ENCODE peak calls at places on chromosomes 1 and 21, in five cellular contexts. One of them, this sample, is unnamed.

GRCh38 chr1:1144122-1144842 is 28.4 kb upstream of the C1orf159 start:
- DNase-seq in HL-60: no peak
- DNase-seq in esophagus muscularis mucosa: no peak
- DNase-seq in upper lobe of left lung: peak; percentile 85
- DNase-seq in vagina: no peak
- DNase-seq in this sample: no peak

GRCh38 chr21:43808367-43808766 is 19.0 kb downstream of the RRP1 start:
- DNase-seq in HL-60: no peak
- DNase-seq in esophagus muscularis mucosa: no peak
- DNase-seq in vagina: no peak
- DNase-seq in upper lobe of left lung: peak; percentile 80
- DNase-seq in this sample: no peak

GRCh38 chr1:111032295-111032897 is 68.7 kb upstream of the LRIF1 start:
- DNase-seq in upper lobe of left lung: no peak
- DNase-seq in esophagus muscularis mucosa: no peak
- DNase-seq in vagina: no peak
- DNase-seq in HL-60: peak; percentile 4
- DNase-seq in this sample: no peak

GRCh38 chr1:248872752-248873408 is 14.0 kb upstream of the ZNF692 start:
- DNase-seq in HL-60: peak; percentile 63
- DNase-seq in vagina: no peak
- DNase-seq in esophagus muscularis mucosa: no peak
- DNase-seq in upper lobe of left lung: peak; percentile 64
- DNase-seq in this sample: peak; percentile 79

GRCh38 chr1:46671554-46671953 is at the start of gene TEX38:
- DNase-seq in vagina: no peak
- DNase-seq in HL-60: no peak
- DNase-seq in upper lobe of left lung: no peak
- DNase-seq in esophagus muscularis mucosa: no peak
- DNase-seq in this sample: no peak

GRCh38 chr1:57118948-57119637 is 153.3 kb upstream of the C8B start:
- DNase-seq in HL-60: no peak
- DNase-seq in esophagus muscularis mucosa: no peak
- DNase-seq in vagina: no peak
- DNase-seq in upper lobe of left lung: no peak
- DNase-seq in this sample: no peak

GRCh38 chr1:46520063-46520911 is 30.7 kb downstream of the DMBX1 start:
- DNase-seq in esophagus muscularis mucosa: no peak
- DNase-seq in upper lobe of left lung: no peak
- DNase-seq in HL-60: no peak
- DNase-seq in vagina: no peak
- DNase-seq in this sample: no peak

GRCh38 chr1:3251810-3252429 is 182.9 kb downstream of the PRDM16 start:
- DNase-seq in vagina: no peak
- DNase-seq in esophagus muscularis mucosa: no peak
- DNase-seq in upper lobe of left lung: no peak
- DNase-seq in HL-60: no peak
- DNase-seq in this sample: no peak

GRCh38 chr1:9384751-9385245 is 92.1 kb downstream of the SPSB1 start:
- DNase-seq in vagina: no peak
- DNase-seq in esophagus muscularis mucosa: no peak
- DNase-seq in HL-60: no peak
- DNase-seq in upper lobe of left lung: peak; percentile 57
- DNase-seq in this sample: no peak

GRCh38 chr21:16330340-16331319 is 600.8 kb downstream of the USP25 start:
- DNase-seq in esophagus muscularis mucosa: no peak
- DNase-seq in vagina: no peak
- DNase-seq in HL-60: no peak
- DNase-seq in upper lobe of left lung: no peak
- DNase-seq in this sample: no peak

GRCh38 chr21:15211491-15212133 is 146.8 kb upstream of the NRIP1 start:
- DNase-seq in esophagus muscularis mucosa: no peak
- DNase-seq in HL-60: no peak
- DNase-seq in upper lobe of left lung: no peak
- DNase-seq in vagina: no peak
- DNase-seq in this sample: no peak

GRCh38 chr1:24085546-24085945 is 26.4 kb downstream of the MYOM3 start:
- DNase-seq in upper lobe of left lung: no peak
- DNase-seq in HL-60: no peak
- DNase-seq in esophagus muscularis mucosa: no peak
- DNase-seq in vagina: no peak
- DNase-seq in this sample: no peak

GRCh38 chr1:184965889-184966860 is 8.1 kb downstream of the NIBAN1 start:
- DNase-seq in esophagus muscularis mucosa: no peak
- DNase-seq in HL-60: no peak
- DNase-seq in upper lobe of left lung: no peak
- DNase-seq in vagina: no peak
- DNase-seq in this sample: no peak

GRCh38 chr1:116880952-116881351 is 28.8 kb upstream of the PTGFRN start:
- DNase-seq in esophagus muscularis mucosa: no peak
- DNase-seq in upper lobe of left lung: no peak
- DNase-seq in HL-60: no peak
- DNase-seq in vagina: no peak
- DNase-seq in this sample: no peak

GRCh38 chr1:72281637-72282270 is 585 bp downstream of the NEGR1 start:
- DNase-seq in esophagus muscularis mucosa: no peak
- DNase-seq in upper lobe of left lung: no peak
- DNase-seq in vagina: no peak
- DNase-seq in HL-60: no peak
- DNase-seq in this sample: no peak

GRCh38 chr1:1594602-1594981 is 5.3 kb downstream of the FNDC10 start:
- DNase-seq in vagina: no peak
- DNase-seq in esophagus muscularis mucosa: no peak
- DNase-seq in upper lobe of left lung: no peak
- DNase-seq in HL-60: no peak
- DNase-seq in this sample: no peak

GRCh38 chr1:109761227-109762038 is 2.3 kb downstream of the EPS8L3 start:
- DNase-seq in HL-60: no peak
- DNase-seq in esophagus muscularis mucosa: no peak
- DNase-seq in vagina: no peak
- DNase-seq in upper lobe of left lung: no peak
- DNase-seq in this sample: peak; percentile 56

GRCh38 chr1:245156736-245157505 is 2.1 kb downstream of the KIF26B start:
- DNase-seq in esophagus muscularis mucosa: no peak
- DNase-seq in upper lobe of left lung: peak; percentile 27
- DNase-seq in HL-60: no peak
- DNase-seq in vagina: no peak
- DNase-seq in this sample: no peak

GRCh38 chr1:117268926-117269378 is 58.2 kb upstream of the VTCN1 start:
- DNase-seq in esophagus muscularis mucosa: no peak
- DNase-seq in vagina: no peak
- DNase-seq in HL-60: no peak
- DNase-seq in upper lobe of left lung: no peak
- DNase-seq in this sample: no peak

GRCh38 chr1:35945327-35945726 is 14.4 kb downstream of the AGO3 start:
- DNase-seq in vagina: no peak
- DNase-seq in upper lobe of left lung: no peak
- DNase-seq in HL-60: no peak
- DNase-seq in esophagus muscularis mucosa: no peak
- DNase-seq in this sample: no peak

GRCh38 chr1:172599912-172600311 is 59.0 kb upstream of the FASLG start:
- DNase-seq in upper lobe of left lung: no peak
- DNase-seq in HL-60: no peak
- DNase-seq in esophagus muscularis mucosa: no peak
- DNase-seq in vagina: no peak
- DNase-seq in this sample: no peak

GRCh38 chr1:19412654-19413053 is 72.7 kb downstream of the CAPZB start:
- DNase-seq in HL-60: no peak
- DNase-seq in esophagus muscularis mucosa: no peak
- DNase-seq in vagina: no peak
- DNase-seq in upper lobe of left lung: no peak
- DNase-seq in this sample: no peak

GRCh38 chr1:19416145-19416544 is 69.2 kb downstream of the CAPZB start:
- DNase-seq in upper lobe of left lung: no peak
- DNase-seq in HL-60: no peak
- DNase-seq in vagina: no peak
- DNase-seq in esophagus muscularis mucosa: no peak
- DNase-seq in this sample: no peak

GRCh38 chr1:19414490-19414889 is 70.8 kb downstream of the CAPZB start:
- DNase-seq in esophagus muscularis mucosa: no peak
- DNase-seq in HL-60: no peak
- DNase-seq in vagina: no peak
- DNase-seq in upper lobe of left lung: no peak
- DNase-seq in this sample: no peak

GRCh38 chr1:19411612-19412011 is 73.7 kb downstream of the CAPZB start:
- DNase-seq in HL-60: no peak
- DNase-seq in vagina: no peak
- DNase-seq in upper lobe of left lung: no peak
- DNase-seq in esophagus muscularis mucosa: no peak
- DNase-seq in this sample: no peak

GRCh38 chr1:19413999-19414398 is 71.3 kb downstream of the CAPZB start:
- DNase-seq in vagina: no peak
- DNase-seq in HL-60: no peak
- DNase-seq in upper lobe of left lung: no peak
- DNase-seq in esophagus muscularis mucosa: no peak
- DNase-seq in this sample: no peak
- H3K27ac ChIP-seq in vagina: peak overlapping the region; percentile 91
- H3K27ac ChIP-seq in HL-60: no peak overlapping the region
- H3K27ac ChIP-seq in upper lobe of left lung: peak overlapping the region; percentile 71
- H3K27ac ChIP-seq in esophagus muscularis mucosa: peak overlapping the region; percentile 92
- H3K27ac ChIP-seq in this sample: peak overlapping the region; percentile 36

GRCh38 chr1:4980211-4980610 is 325.8 kb downstream of the AJAP1 start:
- DNase-seq in esophagus muscularis mucosa: no peak
- DNase-seq in vagina: no peak
- DNase-seq in upper lobe of left lung: no peak
- DNase-seq in HL-60: no peak
- DNase-seq in this sample: peak; percentile 63
- H3K4me3 ChIP-seq in esophagus muscularis mucosa: no peak overlapping the region
- H3K4me3 ChIP-seq in vagina: no peak overlapping the region
- H3K4me3 ChIP-seq in upper lobe of left lung: no peak overlapping the region
- H3K4me3 ChIP-seq in HL-60: no peak overlapping the region
- H3K4me3 ChIP-seq in this sample: no peak overlapping the region

GRCh38 chr1:170929412-170929834 is 5.9 kb upstream of the MROH9 start:
- DNase-seq in vagina: no peak
- DNase-seq in HL-60: no peak
- DNase-seq in esophagus muscularis mucosa: no peak
- DNase-seq in upper lobe of left lung: no peak
- DNase-seq in this sample: no peak

GRCh38 chr1:170931650-170932049 is 3.7 kb upstream of the MROH9 start:
- DNase-seq in vagina: no peak
- DNase-seq in upper lobe of left lung: no peak
- DNase-seq in esophagus muscularis mucosa: no peak
- DNase-seq in HL-60: no peak
- DNase-seq in this sample: no peak

GRCh38 chr1:170927955-170928850 is 7.1 kb upstream of the MROH9 start:
- DNase-seq in HL-60: no peak
- DNase-seq in vagina: no peak
- DNase-seq in esophagus muscularis mucosa: no peak
- DNase-seq in upper lobe of left lung: no peak
- DNase-seq in this sample: no peak

GRCh38 chr1:170932236-170932635 is 3.1 kb upstream of the MROH9 start:
- DNase-seq in esophagus muscularis mucosa: no peak
- DNase-seq in upper lobe of left lung: no peak
- DNase-seq in HL-60: no peak
- DNase-seq in vagina: no peak
- DNase-seq in this sample: no peak

GRCh38 chr1:170929835-170930554 is 5.3 kb upstream of the MROH9 start:
- DNase-seq in HL-60: peak; percentile 2
- DNase-seq in esophagus muscularis mucosa: no peak
- DNase-seq in upper lobe of left lung: no peak
- DNase-seq in vagina: no peak
- DNase-seq in this sample: no peak
- TF ChIP-seq POLR2AphosphoS5 in HL-60: no peak
- TF ChIP-seq POLR2AphosphoS5 in esophagus muscularis mucosa: no peak
- TF ChIP-seq POLR2AphosphoS5 in upper lobe of left lung: no peak
- TF ChIP-seq POLR2AphosphoS5 in vagina: peak; percentile 60
- TF ChIP-seq POLR2AphosphoS5 in this sample: no peak

GRCh38 chr1:153995640-153996039 is 5.1 kb downstream of the RPS27 start:
- DNase-seq in vagina: no peak
- DNase-seq in esophagus muscularis mucosa: no peak
- DNase-seq in upper lobe of left lung: no peak
- DNase-seq in HL-60: no peak
- DNase-seq in this sample: no peak
- H3K27ac ChIP-seq in vagina: no peak overlapping the region
- H3K27ac ChIP-seq in esophagus muscularis mucosa: no peak overlapping the region
- H3K27ac ChIP-seq in upper lobe of left lung: no peak overlapping the region
- H3K27ac ChIP-seq in HL-60: no peak overlapping the region
- H3K27ac ChIP-seq in this sample: no peak overlapping the region

DNA sequence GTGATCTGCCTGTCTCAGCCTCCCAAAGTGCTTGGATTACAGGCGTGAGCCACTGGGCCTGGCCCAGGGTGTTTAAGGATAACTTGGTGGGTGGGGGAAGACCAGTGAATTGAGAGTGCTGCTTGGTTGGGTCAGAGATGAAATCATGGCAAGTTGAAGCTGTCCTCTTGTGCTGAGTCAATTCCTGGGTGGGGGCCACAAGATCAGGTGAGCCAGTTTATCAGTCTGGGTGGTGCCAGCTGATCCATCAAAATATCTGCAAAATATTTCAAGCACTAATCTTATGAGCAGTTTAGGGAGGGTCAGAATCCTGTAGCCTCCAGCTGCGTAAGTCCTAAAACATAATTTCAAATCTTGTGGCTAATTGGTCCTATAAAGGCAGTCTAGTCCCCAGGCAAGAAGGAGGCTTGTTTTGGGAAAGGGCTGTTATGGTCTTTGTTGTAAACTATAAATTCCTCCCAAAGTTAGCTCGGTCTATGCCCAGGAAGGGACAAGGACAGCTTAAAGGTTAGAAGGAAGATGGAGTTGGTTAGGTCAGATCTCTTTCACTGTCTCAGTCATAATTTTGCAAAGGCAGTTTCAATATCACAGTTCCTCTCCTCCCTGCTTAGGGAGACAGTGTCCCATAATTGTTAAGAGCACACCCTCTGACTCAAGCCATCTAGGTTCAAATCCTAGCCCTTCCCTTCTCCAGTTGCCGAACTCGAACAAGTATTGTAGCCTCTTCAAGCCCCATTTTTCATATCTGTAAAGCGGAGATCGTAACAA is 66.8 kb upstream of the BACH1 start:
- DNase-seq in vagina: no peak
- DNase-seq in esophagus muscularis mucosa: no peak
- DNase-seq in HL-60: no peak
- DNase-seq in upper lobe of left lung: no peak
- DNase-seq in this sample: no peak
- H3K4me3 ChIP-seq in vagina: no peak overlapping the region
- H3K4me3 ChIP-seq in esophagus muscularis mucosa: no peak overlapping the region
- H3K4me3 ChIP-seq in HL-60: no peak overlapping the region
- H3K4me3 ChIP-seq in upper lobe of left lung: no peak overlapping the region
- H3K4me3 ChIP-seq in this sample: no peak overlapping the region